ENCODE peak calls at places on chromosome 7, in ten cellular contexts. B is H9; W is K562; N is stimulated activated CD4-positive, alpha-beta T cell treated with anti-CD3 and anti-CD28 coated beads, Interleukin-2, amount 100 ng/mL, for 4 hours; Z is LoVo; O is H7; M is naive thymus-derived CD8-positive, alpha-beta T cell; I is HCEC 1CT; V is CD4-positive, CD25-positive, alpha-beta regulatory T cell; Y is amniotic stem cell. A is an unnamed sample.

GRCh38 chr7:83410989-83411591 is 237.8 kb downstream of the SEMA3E start:
- DNase-seq in M (no peak), O (no peak), N (no peak), Z (peak), V (peak), I (peak), W (peak), B (no peak), Y (peak), A (no peak)

GRCh38 chr7:142607351-142607750 is 141.9 kb upstream of the PRSS1 start:
- DNase-seq in O (no peak), I (no peak), N (no peak), W (no peak), B (no peak), Y (no peak), Z (no peak), M (no peak), V (no peak), A (no peak)

GRCh38 chr7:93301736-93302135 is 69.6 kb downstream of the VPS50 start:
- DNase-seq in M (no peak), O (no peak), Y (no peak), I (no peak), N (no peak), W (no peak), Z (no peak), V (no peak), B (no peak), A (no peak)

GRCh38 chr7:80184693-80185092 is 50.1 kb downstream of the GNAI1 start:
- DNase-seq in B (no peak), Y (no peak), I (no peak), V (no peak), W (no peak), M (no peak), Z (no peak), N (no peak), O (no peak), A (no peak)

GRCh38 chr7:139567647-139568345 is 44.3 kb downstream of the CLEC2L start:
- DNase-seq in Y (no peak), B (no peak), N (no peak), V (no peak), M (no peak), I (no peak), Z (no peak), W (no peak), O (peak), A (no peak)

GRCh38 chr7:141262101-141262819 is 188.4 kb downstream of the TMEM178B start:
- DNase-seq in V (no peak), Y (no peak), Z (no peak), M (no peak), B (no peak), I (no peak), N (no peak), O (peak), W (no peak), A (no peak)

GRCh38 chr7:148395292-148395691 is 195.3 kb upstream of the C7orf33 start:
- DNase-seq in Y (no peak), V (no peak), M (no peak), O (no peak), Z (no peak), B (peak), I (no peak), W (no peak), N (no peak), A (no peak)

GRCh38 chr7:7765422-7765821 is 47.0 kb upstream of the RPA3 start:
- DNase-seq in I (peak), O (no peak), B (no peak), Z (peak), N (no peak), Y (no peak), W (no peak), V (no peak), M (no peak), A (no peak)

GRCh38 chr7:76998263-76998666 is 33.9 kb downstream of the SPDYE17 start:
- DNase-seq in Z (no peak), W (peak), M (no peak), I (no peak), V (no peak), B (no peak), O (peak), N (no peak), Y (no peak), A (no peak)

GRCh38 chr7:88278881-88279280 is 27.8 kb downstream of the STEAP4 start:
- DNase-seq in N (no peak), W (no peak), B (no peak), M (no peak), V (no peak), O (no peak), Z (no peak), Y (no peak), I (no peak), A (no peak)

GRCh38 chr7:6476596-6477374 is 29.0 kb upstream of the DAGLB start:
- DNase-seq in N (no peak), B (no peak), I (no peak), Z (no peak), W (no peak), M (no peak), V (no peak), Y (no peak), O (no peak), A (no peak)

GRCh38 chr7:97043281-97043680 is 18.6 kb upstream of the DLX5 start:
- DNase-seq in Y (no peak), B (no peak), V (no peak), N (no peak), I (peak), M (no peak), Z (no peak), O (no peak), W (no peak), A (no peak)

GRCh38 chr7:49260501-49260900 is 336.2 kb downstream of the CDC14C start:
- DNase-seq in M (no peak), W (no peak), Z (no peak), B (no peak), Y (no peak), I (no peak), N (no peak), V (no peak), O (no peak), A (no peak)

GRCh38 chr7:141115949-141116348 is 42.1 kb downstream of the TMEM178B start:
- DNase-seq in M (no peak), Y (no peak), V (no peak), I (no peak), N (no peak), W (no peak), B (no peak), O (no peak), Z (no peak), A (no peak)

GRCh38 chr7:128941323-128941890 is 3.7 kb downstream of the IRF5 start:
- DNase-seq in M (no peak), Y (no peak), W (no peak), Z (no peak), I (no peak), V (no peak), B (no peak), O (peak), N (no peak), A (no peak)

GRCh38 chr7:98202367-98203195 is 8.7 kb upstream of the BHLHA15 start:
- DNase-seq in V (peak), M (peak), I (no peak), O (no peak), W (no peak), B (no peak), N (peak), Z (no peak), Y (no peak), A (peak)

GRCh38 chr7:95609277-95609971 is 13.1 kb upstream of the PDK4 start:
- DNase-seq in Z (peak), B (no peak), V (no peak), I (peak), Y (no peak), N (no peak), W (no peak), O (no peak), M (no peak), A (no peak)

GRCh38 chr7:30548762-30549344 is 44.2 kb upstream of the GGCT start:
- DNase-seq in W (peak), V (peak), I (peak), N (peak), M (peak), B (peak), Y (peak), Z (peak), O (peak), A (peak)

GRCh38 chr7:18788026-18788425 is 292.5 kb downstream of the HDAC9 start:
- DNase-seq in W (no peak), Y (no peak), Z (no peak), B (no peak), M (no peak), N (no peak), O (no peak), I (no peak), V (no peak), A (no peak)

GRCh38 chr7:84841809-84842208 is 345.0 kb downstream of the SEMA3D start:
- DNase-seq in I (peak), O (no peak), B (no peak), M (no peak), W (no peak), Z (no peak), Y (no peak), V (no peak), N (no peak), A (no peak)

GRCh38 chr7:28037220-28038010 is 143.2 kb downstream of the JAZF1 start:
- DNase-seq in I (peak), N (no peak), V (peak), Y (peak), O (no peak), W (peak), M (no peak), Z (peak), B (no peak), A (no peak)

GRCh38 chr7:45962861-45963260 is 41.8 kb upstream of the IGFBP3 start:
- DNase-seq in N (no peak), I (no peak), B (no peak), Z (no peak), M (no peak), Y (no peak), O (no peak), V (no peak), W (no peak), A (no peak)

GRCh38 chr7:142807855-142808460 is 37.2 kb downstream of the PRSS2 start:
- DNase-seq in Y (no peak), W (peak), M (no peak), N (no peak), I (no peak), O (no peak), B (no peak), Z (no peak), V (peak), A (no peak)

GRCh38 chr7:79608005-79608404 is 154.5 kb upstream of the MAGI2 start:
- DNase-seq in I (no peak), W (no peak), N (no peak), O (no peak), M (no peak), V (no peak), Z (no peak), Y (no peak), B (no peak), A (no peak)

GRCh38 chr7:44324204-44325126 is 929 bp downstream of the CAMK2B start:
- DNase-seq in N (no peak), I (no peak), B (no peak), W (no peak), O (peak), Y (no peak), V (no peak), M (no peak), Z (no peak), A (no peak)

A was measured in T follicular helper cell.